ENCODE peak calls at places on chromosomes 4 and X, in seven cellular contexts. E, T, U, H, C, B and A are unnamed samples.

GRCh38 chr4:118801895-118802575 is 33.9 kb downstream of the SEC24D start:
- DNase-seq in U (no peak), C (no peak), H (no peak), B (no peak), T (no peak), E (no peak), A (no peak)

GRCh38 chr4:182904271-182904761 is 12.9 kb downstream of the DCTD start:
- DNase-seq in E (no peak), T (no peak), H (no peak), U (no peak), B (no peak), C (no peak), A (no peak)

GRCh38 chrX:38929966-38930421 is 128.7 kb downstream of the MID1IP1 start:
- DNase-seq in H (no peak), E (no peak), C (no peak), U (no peak), T (no peak), B (no peak), A (no peak)

GRCh38 chr4:183256756-183257385 is 63.2 kb downstream of the CLDN22 start:
- DNase-seq in T (peak), U (peak), C (no peak), H (peak), B (peak), E (peak), A (peak)

GRCh38 chr4:54229631-54230478 is 762 bp downstream of the PDGFRA start:
- DNase-seq in C (no peak), E (no peak), H (peak), B (no peak), T (no peak), U (no peak), A (no peak)

GRCh38 chr4:73704314-73705055 is 35.9 kb upstream of the CXCL8 start:
- DNase-seq in T (no peak), E (no peak), U (no peak), H (no peak), B (no peak), C (no peak), A (no peak)

GRCh38 chr4:56958111-56958517 is 19.3 kb downstream of the NOA1 start:
- DNase-seq in B (no peak), E (no peak), C (no peak), H (no peak), U (no peak), T (no peak), A (no peak)

GRCh38 chrX:124346064-124346876 is at the start of gene SH2D1A:
- DNase-seq in T (no peak), E (no peak), B (peak), U (peak), H (no peak), C (no peak), A (no peak)

GRCh38 chr4:102299708-102300107 is 45.6 kb downstream of the SLC39A8 start:
- DNase-seq in H (peak), C (no peak), E (peak), B (peak), U (peak), T (no peak), A (no peak)